ENCODE peak calls at places on chromosome 9, in seven cellular contexts. One of them, this sample, is unnamed.

GRCh38 chr9:85702881-85703280 is 38.9 kb downstream of the AGTPBP1 start:
- DNase-seq in transverse colon: no peak
- DNase-seq in GM20000: no peak
- DNase-seq in mucosa of descending colon: no peak
- DNase-seq in HFFc6: no peak
- DNase-seq in Caco-2: no peak
- DNase-seq in endothelial cell of umbilical vein: no peak
- DNase-seq in this sample: no peak

GRCh38 chr9:115393976-115394775 is 276.2 kb upstream of the TNC start:
- DNase-seq in transverse colon: no peak
- DNase-seq in GM20000: no peak
- DNase-seq in mucosa of descending colon: no peak
- DNase-seq in HFFc6: no peak
- DNase-seq in Caco-2: no peak
- DNase-seq in endothelial cell of umbilical vein: no peak
- DNase-seq in this sample: no peak

GRCh38 chr9:37187269-37187668 is 66.9 kb downstream of the ZCCHC7 start:
- DNase-seq in transverse colon: peak
- DNase-seq in GM20000: no peak
- DNase-seq in mucosa of descending colon: peak
- DNase-seq in HFFc6: no peak
- DNase-seq in Caco-2: no peak
- DNase-seq in endothelial cell of umbilical vein: no peak
- DNase-seq in this sample: no peak

GRCh38 chr9:131410051-131410491 is 16.2 kb downstream of the PRRC2B start:
- DNase-seq in transverse colon: no peak
- DNase-seq in GM20000: no peak
- DNase-seq in mucosa of descending colon: no peak
- DNase-seq in HFFc6: no peak
- DNase-seq in Caco-2: no peak
- DNase-seq in endothelial cell of umbilical vein: no peak
- DNase-seq in this sample: no peak

GRCh38 chr9:91421022-91421765 is 2.4 kb downstream of the NFIL3 start:
- DNase-seq in transverse colon: peak
- DNase-seq in GM20000: peak
- DNase-seq in mucosa of descending colon: peak
- DNase-seq in HFFc6: no peak
- DNase-seq in Caco-2: no peak
- DNase-seq in endothelial cell of umbilical vein: peak
- DNase-seq in this sample: peak

GRCh38 chr9:38322937-38323336 is 69.6 kb upstream of the ALDH1B1 start:
- DNase-seq in transverse colon: no peak
- DNase-seq in GM20000: no peak
- DNase-seq in mucosa of descending colon: no peak
- DNase-seq in HFFc6: no peak
- DNase-seq in Caco-2: no peak
- DNase-seq in endothelial cell of umbilical vein: no peak
- DNase-seq in this sample: no peak

GRCh38 chr9:79660615-79661014 is 88.8 kb downstream of the TLE4 start:
- DNase-seq in transverse colon: no peak
- DNase-seq in GM20000: no peak
- DNase-seq in mucosa of descending colon: no peak
- DNase-seq in HFFc6: no peak
- DNase-seq in Caco-2: no peak
- DNase-seq in endothelial cell of umbilical vein: no peak
- DNase-seq in this sample: no peak

GRCh38 chr9:27573699-27574265 is 501 bp upstream of the C9orf72 start:
- DNase-seq in transverse colon: peak
- DNase-seq in GM20000: peak
- DNase-seq in mucosa of descending colon: peak
- DNase-seq in HFFc6: peak
- DNase-seq in Caco-2: peak
- DNase-seq in endothelial cell of umbilical vein: peak
- DNase-seq in this sample: peak

DNA sequence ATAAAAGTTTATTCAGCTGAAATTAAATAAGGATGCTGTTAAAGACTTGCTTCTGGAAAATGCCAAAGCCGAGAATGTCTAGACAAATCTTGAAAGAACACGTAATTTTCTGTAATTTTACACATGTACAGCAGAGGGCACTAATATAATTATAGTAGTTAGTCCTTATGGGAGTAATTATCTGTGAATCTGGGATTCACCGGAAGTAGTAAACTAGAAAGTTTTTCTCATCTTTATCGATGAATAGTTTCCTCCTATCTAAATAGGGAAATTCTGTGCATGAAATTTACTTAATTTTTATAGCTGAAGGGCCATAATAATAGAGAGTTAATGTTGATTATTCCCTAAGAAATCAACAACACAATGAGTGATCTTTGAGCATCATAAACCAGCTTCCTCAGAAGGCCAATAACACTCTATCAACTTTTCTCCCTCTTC is 18.4 kb upstream of the CNTLN start:
- DNase-seq in transverse colon: no peak
- DNase-seq in GM20000: peak
- DNase-seq in mucosa of descending colon: no peak
- DNase-seq in HFFc6: peak
- DNase-seq in Caco-2: peak
- DNase-seq in endothelial cell of umbilical vein: peak
- DNase-seq in this sample: no peak
- TF ChIP-seq CTCF in transverse colon: peak
- TF ChIP-seq CTCF in GM20000: peak
- TF ChIP-seq CTCF in mucosa of descending colon: no peak
- TF ChIP-seq CTCF in HFFc6: peak
- TF ChIP-seq CTCF in Caco-2: no peak
- TF ChIP-seq CTCF in endothelial cell of umbilical vein: no peak
- TF ChIP-seq CTCF in this sample: peak

GRCh38 chr9:75087279-75087823 is 604 bp downstream of the NMRK1 start:
- DNase-seq in transverse colon: peak
- DNase-seq in GM20000: peak
- DNase-seq in mucosa of descending colon: peak
- DNase-seq in HFFc6: peak
- DNase-seq in Caco-2: no peak
- DNase-seq in endothelial cell of umbilical vein: peak
- DNase-seq in this sample: peak
- TF ChIP-seq CTCF in transverse colon: no peak
- TF ChIP-seq CTCF in GM20000: no peak
- TF ChIP-seq CTCF in mucosa of descending colon: no peak
- TF ChIP-seq CTCF in HFFc6: peak
- TF ChIP-seq CTCF in Caco-2: no peak
- TF ChIP-seq CTCF in endothelial cell of umbilical vein: no peak
- TF ChIP-seq CTCF in this sample: no peak

DNA sequence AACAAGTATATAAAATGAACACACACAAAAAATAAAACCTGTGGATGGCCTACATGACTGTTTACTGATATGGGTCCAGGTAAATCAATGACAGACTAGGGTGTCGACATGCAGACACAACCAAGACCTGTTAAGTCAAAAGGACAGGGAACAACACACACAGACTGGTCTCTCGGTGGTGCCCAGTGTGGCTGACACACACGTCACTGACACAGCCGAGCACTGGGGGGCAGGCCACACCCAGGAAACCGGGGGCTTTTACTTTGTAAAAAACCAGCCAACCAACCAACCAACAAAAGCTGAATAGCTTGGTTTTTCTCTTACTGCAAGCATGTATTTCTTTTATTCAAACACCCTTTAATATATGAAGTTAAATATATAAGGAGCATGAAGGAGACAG is 5.0 kb downstream of the FAM163B start:
- DNase-seq in transverse colon: no peak
- DNase-seq in GM20000: no peak
- DNase-seq in mucosa of descending colon: no peak
- DNase-seq in HFFc6: no peak
- DNase-seq in Caco-2: peak
- DNase-seq in endothelial cell of umbilical vein: no peak
- DNase-seq in this sample: no peak
- TF ChIP-seq CTCF in transverse colon: no peak
- TF ChIP-seq CTCF in GM20000: no peak
- TF ChIP-seq CTCF in mucosa of descending colon: no peak
- TF ChIP-seq CTCF in HFFc6: no peak
- TF ChIP-seq CTCF in Caco-2: peak
- TF ChIP-seq CTCF in endothelial cell of umbilical vein: no peak
- TF ChIP-seq CTCF in this sample: no peak

GRCh38 chr9:113675475-113675941 is 200.6 kb upstream of the ZNF618 start:
- DNase-seq in transverse colon: peak
- DNase-seq in GM20000: no peak
- DNase-seq in mucosa of descending colon: peak
- DNase-seq in HFFc6: peak
- DNase-seq in Caco-2: no peak
- DNase-seq in endothelial cell of umbilical vein: peak
- DNase-seq in this sample: no peak
- TF ChIP-seq CTCF in transverse colon: no peak
- TF ChIP-seq CTCF in GM20000: no peak
- TF ChIP-seq CTCF in mucosa of descending colon: no peak
- TF ChIP-seq CTCF in HFFc6: peak
- TF ChIP-seq CTCF in Caco-2: no peak
- TF ChIP-seq CTCF in endothelial cell of umbilical vein: no peak
- TF ChIP-seq CTCF in this sample: no peak

DNA sequence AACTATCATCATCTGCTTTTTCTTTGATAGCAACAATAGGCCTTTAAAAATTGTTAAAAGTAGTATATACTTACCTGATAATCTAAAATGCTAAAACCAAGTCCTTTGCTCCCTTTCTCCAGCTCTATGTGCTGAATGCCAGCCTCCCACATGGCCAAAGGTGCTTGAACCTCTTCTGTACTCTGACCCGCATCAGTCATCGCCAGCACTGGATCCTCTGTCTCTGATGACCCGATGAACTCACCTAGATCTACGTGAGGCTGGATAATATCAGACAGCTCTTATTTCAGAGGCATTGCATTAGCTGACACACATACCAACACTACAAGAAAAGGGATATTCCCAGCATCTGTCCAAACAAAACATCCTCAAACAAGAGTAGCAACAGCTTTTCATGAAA is 89.5 kb downstream of the MPDZ start:
- DNase-seq in transverse colon: no peak
- DNase-seq in GM20000: no peak
- DNase-seq in mucosa of descending colon: no peak
- DNase-seq in HFFc6: no peak
- DNase-seq in Caco-2: no peak
- DNase-seq in endothelial cell of umbilical vein: no peak
- DNase-seq in this sample: no peak
- TF ChIP-seq CTCF in transverse colon: no peak
- TF ChIP-seq CTCF in GM20000: no peak
- TF ChIP-seq CTCF in mucosa of descending colon: no peak
- TF ChIP-seq CTCF in HFFc6: no peak
- TF ChIP-seq CTCF in Caco-2: no peak
- TF ChIP-seq CTCF in endothelial cell of umbilical vein: no peak
- TF ChIP-seq CTCF in this sample: no peak

GRCh38 chr9:25350011-25350410 is 328.2 kb downstream of the TUSC1 start:
- DNase-seq in transverse colon: no peak
- DNase-seq in GM20000: no peak
- DNase-seq in mucosa of descending colon: no peak
- DNase-seq in HFFc6: no peak
- DNase-seq in Caco-2: no peak
- DNase-seq in endothelial cell of umbilical vein: no peak
- DNase-seq in this sample: no peak
- TF ChIP-seq CTCF in transverse colon: no peak
- TF ChIP-seq CTCF in GM20000: no peak
- TF ChIP-seq CTCF in mucosa of descending colon: no peak
- TF ChIP-seq CTCF in HFFc6: peak
- TF ChIP-seq CTCF in Caco-2: no peak
- TF ChIP-seq CTCF in endothelial cell of umbilical vein: no peak
- TF ChIP-seq CTCF in this sample: no peak

DNA sequence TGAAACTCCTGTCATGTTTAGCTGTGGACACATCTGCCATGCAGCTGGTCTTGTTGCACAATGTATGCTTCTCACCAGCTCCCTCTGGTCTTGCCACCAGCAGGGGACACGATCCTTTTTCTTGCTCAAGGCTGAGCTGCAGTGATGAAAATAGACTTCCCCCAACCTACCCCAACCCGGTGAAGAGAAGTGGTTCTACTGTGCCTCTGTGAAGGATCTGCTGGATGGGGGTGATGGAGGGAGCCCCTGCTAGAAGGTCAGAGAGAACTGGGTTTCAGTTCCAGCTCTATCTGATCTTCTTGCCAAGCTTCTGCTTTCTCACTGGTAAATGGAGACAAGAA is 185.3 kb upstream of the KLF4 start:
- DNase-seq in transverse colon: peak
- DNase-seq in GM20000: no peak
- DNase-seq in mucosa of descending colon: peak
- DNase-seq in HFFc6: no peak
- DNase-seq in Caco-2: no peak
- DNase-seq in endothelial cell of umbilical vein: no peak
- DNase-seq in this sample: no peak
- TF ChIP-seq CTCF in transverse colon: no peak
- TF ChIP-seq CTCF in GM20000: no peak
- TF ChIP-seq CTCF in mucosa of descending colon: no peak
- TF ChIP-seq CTCF in HFFc6: no peak
- TF ChIP-seq CTCF in Caco-2: no peak
- TF ChIP-seq CTCF in endothelial cell of umbilical vein: no peak
- TF ChIP-seq CTCF in this sample: no peak

DNA sequence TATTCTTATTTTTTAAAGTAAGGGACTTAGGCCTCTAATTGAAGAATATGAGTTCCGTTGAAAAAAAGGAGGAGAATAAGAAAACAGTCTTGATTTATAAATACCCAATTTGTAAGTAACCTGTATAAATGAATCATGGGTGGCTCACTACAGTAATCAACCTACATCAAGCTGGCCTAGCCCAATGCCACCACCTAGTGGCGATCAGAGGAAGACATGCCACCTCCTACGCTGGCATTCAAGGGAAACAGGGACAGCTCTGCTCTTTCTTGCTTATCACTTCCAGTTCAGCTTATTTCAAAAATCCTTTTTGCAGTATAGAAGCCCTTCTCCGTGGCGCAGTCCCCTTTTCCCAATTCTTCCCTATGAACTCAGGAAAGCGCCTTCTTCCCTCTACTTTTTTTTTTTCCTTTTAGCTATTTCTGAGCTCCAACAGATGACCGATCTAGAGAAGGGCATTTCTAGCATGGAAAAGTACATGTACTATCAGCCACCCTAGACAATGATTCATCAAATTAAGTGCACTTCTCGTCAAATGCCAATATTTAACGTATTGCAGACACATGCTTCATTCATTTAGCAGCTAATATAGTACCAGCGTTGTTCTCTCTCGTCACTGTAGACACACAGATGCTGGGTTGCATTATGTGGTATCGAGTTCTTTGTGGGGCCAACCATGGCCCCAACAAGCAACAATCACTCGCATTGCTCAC is 28.3 kb downstream of the PTPN3 start:
- DNase-seq in transverse colon: peak
- DNase-seq in GM20000: peak
- DNase-seq in mucosa of descending colon: peak
- DNase-seq in HFFc6: peak
- DNase-seq in Caco-2: peak
- DNase-seq in endothelial cell of umbilical vein: peak
- DNase-seq in this sample: peak
- TF ChIP-seq CTCF in transverse colon: peak
- TF ChIP-seq CTCF in GM20000: peak
- TF ChIP-seq CTCF in mucosa of descending colon: peak
- TF ChIP-seq CTCF in HFFc6: peak
- TF ChIP-seq CTCF in Caco-2: peak
- TF ChIP-seq CTCF in endothelial cell of umbilical vein: peak
- TF ChIP-seq CTCF in this sample: peak

This sample was measured in progenitor cell of endocrine pancreas.